ENCODE peak calls at places on chromosome 7, in five cellular contexts. X is H9, D is IMR-90, I is mesenchymal stem cell, Y is H1. R is an unnamed sample.

GRCh38 chr7:5700391-5700985 is 81.0 kb downstream of the RNF216 start:
- DNase-seq in Y (no peak), D (no peak), X (no peak), I (no peak), R (no peak)

GRCh38 chr7:81937091-81937490 is 167.2 kb upstream of the HGF start:
- DNase-seq in X (no peak), Y (no peak), I (no peak), D (peak), R (no peak)

GRCh38 chr7:4692055-4692454 is 10.0 kb downstream of the FOXK1 start:
- DNase-seq in D (no peak), X (no peak), Y (no peak), I (no peak), R (no peak)

GRCh38 chr7:116101709-116102108 is 71.1 kb upstream of the TFEC start:
- DNase-seq in Y (no peak), X (no peak), D (peak), I (no peak), R (no peak)

GRCh38 chr7:18495412-18496335 is at the start of gene HDAC9:
- DNase-seq in X (peak), Y (peak), D (peak), I (peak), R (peak)

GRCh38 chr7:69738396-69738889 is 140.2 kb downstream of the AUTS2 start:
- DNase-seq in D (no peak), Y (no peak), X (no peak), I (peak), R (peak)

GRCh38 chr7:41689815-41690214 is 13.1 kb downstream of the INHBA start:
- DNase-seq in D (no peak), I (no peak), Y (no peak), X (no peak), R (no peak)

GRCh38 chr7:99788554-99788953 is 4.6 kb upstream of the CYP3A4 start:
- DNase-seq in X (no peak), Y (no peak), D (no peak), I (no peak), R (no peak)

GRCh38 chr7:927031-927671 is 27.3 kb downstream of the ADAP1 start:
- DNase-seq in X (no peak), Y (peak), I (peak), D (no peak), R (no peak)

GRCh38 chr7:110502893-110503465 is 587.9 kb upstream of the LRRN3 start:
- DNase-seq in I (peak), X (no peak), Y (no peak), D (peak), R (no peak)

GRCh38 chr7:55593515-55594318 is 21.4 kb upstream of the VOPP1 start:
- DNase-seq in D (peak), Y (peak), I (peak), X (peak), R (peak)

GRCh38 chr7:29318853-29319718 is 124.5 kb downstream of the CHN2 start:
- DNase-seq in Y (no peak), D (no peak), X (no peak), I (no peak), R (no peak)

GRCh38 chr7:37833107-37833817 is 15.1 kb upstream of the NME8 start:
- DNase-seq in X (peak), D (peak), Y (no peak), I (peak), R (peak)

GRCh38 chr7:22210355-22210754 is 146.6 kb downstream of the RAPGEF5 start:
- DNase-seq in X (no peak), D (no peak), I (no peak), Y (no peak), R (no peak)

GRCh38 chr7:25849361-25850184 is 302.4 kb upstream of the NFE2L3 start:
- DNase-seq in X (no peak), I (peak), Y (no peak), D (peak), R (no peak)

GRCh38 chr7:44461387-44461786 is 29.1 kb downstream of the NUDCD3 start:
- DNase-seq in Y (no peak), X (no peak), I (peak), D (peak), R (no peak)

GRCh38 chr7:143255564-143255963 is 7.7 kb upstream of the GSTK1 start:
- DNase-seq in D (no peak), X (no peak), I (peak), Y (no peak), R (no peak)

DNA sequence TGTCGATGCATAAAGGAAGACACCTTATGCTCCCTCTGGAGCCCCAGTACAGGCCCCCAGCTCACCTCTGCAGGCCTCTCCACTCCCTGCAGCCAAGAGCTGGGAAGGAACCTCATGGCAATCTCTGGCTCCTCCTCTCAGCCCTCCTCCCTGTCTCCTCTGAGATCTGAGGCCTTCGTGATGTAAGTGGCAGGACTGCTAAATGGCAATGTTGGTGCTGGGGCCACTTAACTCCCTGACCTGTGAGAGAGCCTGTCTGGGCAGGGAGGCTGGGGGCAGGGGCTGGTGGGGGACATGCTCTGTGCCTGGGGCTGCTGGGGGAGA is 19.3 kb upstream of the PRRT4 start:
- DNase-seq in D (no peak), X (no peak), Y (no peak), I (peak), R (no peak)
- H3K14ac ChIP-seq in D (no peak), X (no peak), Y (no peak), I (no peak), R (peak)

GRCh38 chr7:16636533-16637173 is 8.9 kb downstream of the ANKMY2 start:
- DNase-seq in D (peak), X (no peak), Y (no peak), I (peak), R (no peak)

GRCh38 chr7:16644157-16644556 is 1.4 kb downstream of the ANKMY2 start:
- DNase-seq in D (no peak), X (no peak), Y (no peak), I (no peak), R (no peak)

GRCh38 chr7:16634292-16634738 is 11.2 kb downstream of the ANKMY2 start:
- DNase-seq in Y (no peak), I (peak), X (no peak), D (no peak), R (no peak)

GRCh38 chr7:16637279-16637795 is 8.2 kb downstream of the ANKMY2 start:
- DNase-seq in X (no peak), D (no peak), Y (no peak), I (no peak), R (no peak)

DNA sequence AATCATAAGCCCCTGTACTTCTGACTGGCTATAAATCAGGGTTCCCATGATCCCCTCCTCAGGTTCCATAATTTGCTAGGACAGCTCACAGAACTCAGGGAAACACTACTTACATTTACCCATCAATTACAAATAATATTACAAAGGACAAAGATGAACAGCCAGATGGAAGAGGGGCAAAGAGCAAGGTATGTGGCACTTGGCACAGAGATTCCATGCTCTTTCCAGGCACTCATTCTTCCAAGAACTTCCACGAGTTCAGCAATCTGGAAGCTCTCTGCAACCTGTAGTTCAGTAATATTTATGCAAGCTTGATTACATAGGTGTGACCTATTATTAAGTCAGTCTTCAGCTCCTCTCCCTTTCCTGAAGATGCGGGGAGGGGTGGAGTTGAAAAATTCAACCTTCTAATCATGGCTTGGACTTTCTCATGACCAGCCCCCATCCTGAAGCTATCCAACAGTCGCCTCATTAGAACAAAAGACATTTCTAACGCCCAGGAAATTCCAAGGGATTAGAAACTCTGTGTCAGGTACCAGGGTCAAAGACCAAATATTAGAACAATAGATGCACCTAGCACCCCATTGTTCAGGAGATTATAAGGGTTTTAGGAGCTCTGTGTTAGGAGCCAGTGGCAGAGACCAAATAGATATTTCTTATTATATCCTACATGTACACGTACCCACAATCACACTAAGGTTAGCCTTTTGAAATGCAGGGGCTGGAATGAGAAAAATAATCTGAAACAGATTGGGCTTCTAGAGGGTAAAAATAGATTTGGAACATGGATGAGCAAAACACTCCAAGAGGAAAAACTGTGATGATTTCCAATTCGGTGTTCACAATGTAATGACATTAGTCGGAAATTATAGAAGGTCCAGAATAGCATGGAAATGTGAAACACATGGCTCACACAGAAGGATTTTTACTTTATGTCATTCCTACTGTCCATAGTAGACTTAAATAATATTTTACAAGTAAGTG is 7.0 kb downstream of the ANKMY2 start:
- DNase-seq in I (no peak), X (no peak), D (no peak), Y (no peak), R (no peak)
- H2BK15ac ChIP-seq in I (no peak), X (no peak), D (no peak), Y (no peak), R (no peak)

DNA sequence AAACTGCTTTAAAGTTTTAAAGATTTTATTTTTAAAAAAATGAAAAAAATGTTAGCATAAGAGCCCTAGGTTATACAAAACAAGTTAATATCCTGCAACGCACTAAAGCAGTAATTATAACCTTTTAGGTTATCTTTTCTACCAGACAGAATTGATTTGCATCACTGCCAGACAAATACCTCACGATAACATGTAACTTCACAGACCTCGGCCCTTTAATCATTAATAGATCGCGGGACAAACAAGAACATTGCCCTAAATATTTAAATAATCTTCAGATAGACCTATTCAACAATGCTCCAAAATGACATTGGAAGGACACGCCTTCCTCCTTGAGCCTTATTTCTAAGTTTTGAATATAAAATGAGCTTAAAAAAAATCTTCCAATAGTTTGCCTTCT is 23.8 kb upstream of the C7orf33 start:
- DNase-seq in D (no peak), I (no peak), X (no peak), Y (no peak), R (no peak)
- H3K14ac ChIP-seq in D (no peak), I (no peak), X (no peak), Y (no peak), R (no peak)

DNA sequence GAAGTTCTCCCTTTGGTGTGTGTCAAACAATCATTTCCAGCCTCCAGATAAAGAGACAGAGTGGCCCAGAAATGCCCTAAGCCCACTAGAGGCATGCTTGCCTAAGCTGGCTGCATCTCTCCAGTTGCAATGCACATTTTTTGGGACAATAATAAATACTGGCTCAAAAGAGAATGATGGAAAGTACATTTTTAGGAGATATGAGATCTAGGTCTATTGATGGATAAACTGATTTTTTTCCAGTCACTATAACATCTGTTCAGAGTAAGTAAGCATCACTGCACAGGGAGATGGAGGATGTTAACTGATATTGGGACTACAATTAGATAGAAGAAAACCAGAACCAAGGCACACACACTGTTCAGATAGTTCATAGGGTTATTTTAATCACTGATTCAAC is 553.0 kb downstream of the GRM8 start:
- DNase-seq in D (no peak), Y (no peak), X (no peak), I (no peak), R (no peak)
- H2BK15ac ChIP-seq in D (no peak), Y (no peak), X (no peak), I (no peak), R (no peak)

R was measured in neuronal stem cell.